ENCODE peak calls at places on chromosomes 12 and 14, in five cellular contexts. One of them, this sample, is unnamed.

GRCh38 chr14:76975865-76976622 is 52.5 kb downstream of the IRF2BPL start:
- DNase-seq in activated T-cell treated with anti-CD3 and anti-CD28 coated beads for 1 hour: no peak
- DNase-seq in psoas muscle: no peak
- DNase-seq in SK-N-DZ: no peak
- DNase-seq in A549: no peak
- DNase-seq in this sample: no peak

GRCh38 chr12:51941669-51942455 is 9.6 kb upstream of the ACVR1B start:
- DNase-seq in activated T-cell treated with anti-CD3 and anti-CD28 coated beads for 1 hour: no peak
- DNase-seq in SK-N-DZ: no peak
- DNase-seq in A549: no peak
- DNase-seq in psoas muscle: no peak
- DNase-seq in this sample: no peak

GRCh38 chr12:65372574-65372973 is 94.1 kb downstream of the MSRB3 start:
- DNase-seq in A549: no peak
- DNase-seq in activated T-cell treated with anti-CD3 and anti-CD28 coated beads for 1 hour: no peak
- DNase-seq in SK-N-DZ: no peak
- DNase-seq in psoas muscle: no peak
- DNase-seq in this sample: no peak

GRCh38 chr14:80419769-80420168 is 208.5 kb upstream of the DIO2 start:
- DNase-seq in A549: no peak
- DNase-seq in psoas muscle: no peak
- DNase-seq in SK-N-DZ: no peak
- DNase-seq in activated T-cell treated with anti-CD3 and anti-CD28 coated beads for 1 hour: no peak
- DNase-seq in this sample: no peak

GRCh38 chr12:56803750-56804149 is 40.6 kb downstream of the HSD17B6 start:
- DNase-seq in SK-N-DZ: no peak
- DNase-seq in psoas muscle: peak; percentile 20
- DNase-seq in activated T-cell treated with anti-CD3 and anti-CD28 coated beads for 1 hour: no peak
- DNase-seq in A549: no peak
- DNase-seq in this sample: no peak

GRCh38 chr12:115972241-115972640 is 305.3 kb downstream of the MED13L start:
- DNase-seq in SK-N-DZ: no peak
- DNase-seq in psoas muscle: no peak
- DNase-seq in activated T-cell treated with anti-CD3 and anti-CD28 coated beads for 1 hour: no peak
- DNase-seq in A549: no peak
- DNase-seq in this sample: no peak

GRCh38 chr12:122729583-122730214 is 945 bp downstream of the HCAR1 start:
- DNase-seq in SK-N-DZ: no peak
- DNase-seq in A549: no peak
- DNase-seq in activated T-cell treated with anti-CD3 and anti-CD28 coated beads for 1 hour: no peak
- DNase-seq in psoas muscle: no peak
- DNase-seq in this sample: no peak

GRCh38 chr12:127108360-127109215 is 1158.4 kb upstream of the TMEM132C start:
- DNase-seq in activated T-cell treated with anti-CD3 and anti-CD28 coated beads for 1 hour: peak; percentile 15
- DNase-seq in A549: peak; percentile 71
- DNase-seq in psoas muscle: peak; percentile 56
- DNase-seq in SK-N-DZ: peak; percentile 64
- DNase-seq in this sample: peak; percentile 62

GRCh38 chr12:62934799-62935674 is at the start of gene PPM1H:
- DNase-seq in psoas muscle: peak; percentile 58
- DNase-seq in SK-N-DZ: peak; percentile 85
- DNase-seq in A549: peak; percentile 86
- DNase-seq in activated T-cell treated with anti-CD3 and anti-CD28 coated beads for 1 hour: no peak
- DNase-seq in this sample: peak; percentile 80

GRCh38 chr14:105187935-105188524 is 6.9 kb upstream of the NUDT14 start:
- DNase-seq in psoas muscle: no peak
- DNase-seq in A549: peak; percentile 53
- DNase-seq in activated T-cell treated with anti-CD3 and anti-CD28 coated beads for 1 hour: no peak
- DNase-seq in SK-N-DZ: no peak
- DNase-seq in this sample: no peak

GRCh38 chr14:101552786-101553231 is 8.5 kb upstream of the DIO3 start:
- DNase-seq in A549: peak; percentile 92
- DNase-seq in activated T-cell treated with anti-CD3 and anti-CD28 coated beads for 1 hour: no peak
- DNase-seq in psoas muscle: no peak
- DNase-seq in SK-N-DZ: no peak
- DNase-seq in this sample: no peak

GRCh38 chr12:42932937-42933336 is 343.4 kb upstream of the PRICKLE1 start:
- DNase-seq in SK-N-DZ: no peak
- DNase-seq in activated T-cell treated with anti-CD3 and anti-CD28 coated beads for 1 hour: no peak
- DNase-seq in psoas muscle: no peak
- DNase-seq in A549: no peak
- DNase-seq in this sample: no peak

This sample was measured in NCI-H1417.